ENCODE peak calls at places on chromosomes 13 and 19, in five cellular contexts. P is HCT116, H is DND-41, Z is keratinocyte, U is neural progenitor cell. Q is an unnamed sample.

GRCh38 chr13:30191491-30192100 is 115.8 kb downstream of the KATNAL1 start:
- DNase-seq in U (no peak), H (no peak), Z (no peak), P (no peak), Q (peak; percentile 6)

GRCh38 chr13:36344173-36344572 is 2.0 kb downstream of the SPART start:
- DNase-seq in Z (no peak), U (no peak), H (no peak), P (no peak), Q (no peak)

GRCh38 chr13:51479199-51479523 is 26.3 kb upstream of the INTS6 start:
- DNase-seq in U (no peak), Z (no peak), P (no peak), H (no peak), Q (peak; percentile 62)

GRCh38 chr13:110137677-110138008 is 169.3 kb downstream of the COL4A1 start:
- DNase-seq in P (peak; percentile 35), H (peak; percentile 57), U (peak; percentile 43), Z (no peak), Q (peak; percentile 37)

GRCh38 chr13:106277483-106278154 is 257.8 kb downstream of the EFNB2 start:
- DNase-seq in U (peak; percentile 77), H (no peak), P (no peak), Z (no peak), Q (no peak)

GRCh38 chr13:36887758-36888521 is 32.1 kb downstream of the SMAD9 start:
- DNase-seq in H (no peak), Z (no peak), P (no peak), U (peak; percentile 26), Q (no peak)

GRCh38 chr13:25846227-25846984 is 205.4 kb downstream of the SHISA2 start:
- DNase-seq in Z (no peak), H (no peak), P (no peak), U (no peak), Q (no peak)

GRCh38 chr19:1811472-1811894 is 593 bp downstream of the ATP8B3 start:
- DNase-seq in H (peak; percentile 34), Z (peak; percentile 86), P (peak; percentile 90), U (no peak), Q (peak; percentile 34)

GRCh38 chr13:33683376-33683775 is 134.6 kb upstream of the RFC3 start:
- DNase-seq in H (no peak), Z (no peak), P (no peak), U (no peak), Q (no peak)

GRCh38 chr13:112657850-112658445 is 31.9 kb upstream of the ATP11A start:
- DNase-seq in Z (peak; percentile 49), P (no peak), U (no peak), H (no peak), Q (peak; percentile 67)

GRCh38 chr13:40981361-40981760 is 37.8 kb downstream of the ELF1 start:
- DNase-seq in U (no peak), H (no peak), Z (no peak), P (no peak), Q (no peak)

GRCh38 chr19:13400296-13400695 is 106.0 kb downstream of the CACNA1A start:
- DNase-seq in U (no peak), P (no peak), Z (no peak), H (no peak), Q (no peak)

GRCh38 chr13:25207291-25207690 is 35.2 kb upstream of the AMER2 start:
- DNase-seq in U (no peak), Z (no peak), P (no peak), H (no peak), Q (no peak)

GRCh38 chr19:3136684-3137055 is 837 bp downstream of the GNA15 start:
- DNase-seq in U (no peak), P (no peak), H (peak; percentile 39), Z (peak; percentile 83), Q (no peak)

GRCh38 chr13:23678768-23679167 is 108.6 kb downstream of the TNFRSF19 start:
- DNase-seq in U (no peak), P (no peak), Z (no peak), H (no peak), Q (no peak)

GRCh38 chr19:34957830-34958751 is 5.9 kb downstream of the ZNF792 start:
- DNase-seq in P (no peak), Z (no peak), H (no peak), U (no peak), Q (no peak)

GRCh38 chr19:34959021-34959420 is 5.0 kb downstream of the ZNF792 start:
- DNase-seq in Z (no peak), U (no peak), H (no peak), P (no peak), Q (no peak)

GRCh38 chr19:34953092-34953491 is 10.9 kb downstream of the ZNF792 start:
- DNase-seq in H (no peak), P (no peak), Z (no peak), U (no peak), Q (no peak)
- H3K9me3 ChIP-seq in H (peaks cover 36% of the 10 kb centered on the region), P (peaks cover 38% of the 10 kb centered on the region), Z (peaks cover 11% of the 10 kb centered on the region), U (peaks cover 28% of the 10 kb centered on the region), Q (peaks cover 21% of the 10 kb centered on the region)

DNA sequence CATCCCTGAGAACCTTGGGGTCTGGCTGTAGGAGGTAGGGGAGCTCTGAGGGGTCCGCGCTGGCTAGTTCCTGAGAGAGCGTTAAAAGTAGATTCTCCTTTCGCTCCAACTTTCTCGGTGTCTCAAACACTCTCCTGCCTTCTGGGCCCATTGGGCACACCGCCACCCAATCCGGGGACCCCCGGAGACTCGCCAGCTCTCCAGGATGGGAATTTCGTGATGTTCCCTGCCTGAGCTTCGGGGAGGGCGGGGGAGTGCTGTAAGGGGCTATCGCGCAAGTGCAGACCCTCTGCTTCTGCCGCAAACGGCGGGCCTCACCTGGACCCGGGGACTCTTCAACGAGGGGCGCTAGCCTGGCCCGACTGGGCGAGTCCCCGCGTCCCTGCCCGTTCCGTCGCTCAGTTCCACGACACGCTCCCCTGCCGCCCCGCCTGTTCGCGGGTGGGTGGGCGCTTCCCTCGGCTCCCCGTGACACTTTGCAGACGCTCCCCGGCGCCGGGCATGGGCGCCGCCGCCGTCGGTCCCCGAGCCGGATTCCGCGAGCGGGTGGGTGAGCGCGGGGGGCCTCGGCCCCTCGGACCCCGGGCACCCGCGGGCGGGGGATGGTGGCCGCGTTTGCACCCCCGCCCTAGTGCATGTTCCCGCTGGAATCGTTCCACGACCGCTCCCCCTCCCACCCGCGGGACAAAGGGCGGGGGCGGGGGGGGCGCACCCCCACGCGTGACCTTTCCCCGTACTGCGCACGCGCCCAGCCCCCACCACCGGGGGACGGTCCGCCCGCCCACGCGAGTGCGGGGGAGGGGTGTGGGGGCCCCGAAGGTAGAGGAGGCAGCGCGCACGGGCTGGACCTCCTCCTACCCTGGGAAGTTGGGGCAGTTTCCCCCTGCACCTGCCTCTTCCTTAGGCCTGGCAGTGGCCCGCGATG is at the start of gene CCDC106:
- DNase-seq in P (no peak), Z (no peak), H (peak; percentile 82), U (peak; percentile 90), Q (peak; percentile 79)
- TF ChIP-seq EZH2 in P (no peak), Z (peak; percentile 23), H (no peak), U (no peak), Q (no peak)

GRCh38 chr13:19763618-19764017 is 19.1 kb downstream of the PSPC1 start:
- DNase-seq in U (no peak), Z (no peak), H (no peak), P (no peak), Q (no peak)
- H4K20me1 ChIP-seq in U (peaks cover 87% of the 10 kb centered on the region), Z (peaks cover 11% of the 10 kb centered on the region), H (peaks cover 81% of the 10 kb centered on the region), P (peaks cover 19% of the 10 kb centered on the region), Q (peaks cover 76% of the 10 kb centered on the region)

DNA sequence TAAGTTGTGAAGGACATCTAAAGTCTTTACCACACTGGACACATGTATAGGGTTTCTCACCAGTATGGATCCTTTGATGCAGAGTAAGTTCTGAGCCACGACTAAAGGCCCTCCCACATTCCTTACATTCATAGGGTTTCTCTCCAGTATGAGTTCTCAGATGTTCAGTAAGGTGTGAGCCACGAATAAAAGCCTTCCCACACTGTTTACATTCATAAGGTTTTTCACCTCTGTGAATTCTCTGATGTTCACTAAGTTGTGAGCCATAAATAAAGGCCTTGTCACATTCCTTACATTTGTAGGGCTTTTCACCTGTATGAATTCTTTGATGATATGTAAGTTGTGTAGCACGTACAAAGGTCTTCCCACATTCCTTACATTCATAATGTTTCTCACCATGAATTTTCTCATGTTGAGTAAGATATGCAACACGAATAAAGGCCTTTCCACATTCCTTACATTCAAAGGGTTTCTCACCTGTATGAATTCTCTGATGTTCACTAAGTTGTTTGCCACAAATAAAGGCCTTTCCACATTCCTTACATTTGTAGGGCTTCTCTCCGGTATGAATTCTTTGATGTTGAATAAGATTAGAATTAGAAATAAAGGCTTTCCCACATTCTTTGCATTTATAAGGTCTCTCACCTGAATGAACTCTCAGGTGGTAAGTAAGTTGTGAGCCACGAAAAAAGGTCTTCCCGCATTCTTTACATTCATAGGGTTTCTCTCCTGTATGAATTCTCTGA is 29.8 kb downstream of the ZNF571 start:
- DNase-seq in P (no peak), U (no peak), H (no peak), Z (no peak), Q (no peak)
- H3K9me3 ChIP-seq in P (peaks cover 55% of the 10 kb centered on the region), U (peaks cover 74% of the 10 kb centered on the region), H (peaks cover 84% of the 10 kb centered on the region), Z (peaks cover 35% of the 10 kb centered on the region), Q (peaks cover 53% of the 10 kb centered on the region)

GRCh38 chr19:49423278-49423984 is at the start of gene PTH2:
- DNase-seq in Z (no peak), P (no peak), U (no peak), H (no peak), Q (no peak)
- TF ChIP-seq EZH2 in Z (no peak), P (no peak), U (peak; percentile 59), H (no peak), Q (no peak)

DNA sequence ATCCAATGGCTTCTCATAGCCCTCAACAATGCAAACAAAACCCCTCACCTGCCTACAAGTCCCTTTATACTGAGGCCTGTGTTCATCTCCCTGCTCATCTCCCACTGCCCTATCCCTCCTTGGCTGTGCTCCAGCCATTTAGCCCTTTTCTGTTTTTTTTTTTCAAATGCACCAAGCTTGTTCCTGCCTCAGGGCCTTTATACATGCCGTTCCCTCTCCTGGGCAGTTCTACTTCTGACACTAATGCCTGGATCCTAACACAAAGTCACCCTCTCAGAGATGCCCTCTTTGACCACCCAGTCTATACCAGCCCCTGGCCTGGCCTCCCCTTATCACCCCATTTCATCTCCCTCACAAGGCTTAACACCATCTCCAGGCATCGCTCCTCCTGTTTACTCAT is 26.9 kb downstream of the ZNF574 start:
- DNase-seq in Z (no peak), U (no peak), H (no peak), P (no peak), Q (no peak)
- H4K20me1 ChIP-seq in Z (no peaks in the 10 kb centered on the region), U (no peaks in the 10 kb centered on the region), H (no peaks in the 10 kb centered on the region), P (no peaks in the 10 kb centered on the region), Q (no peaks in the 10 kb centered on the region)

GRCh38 chr13:18959229-18959628 is 222.4 kb downstream of the TUBA3C start:
- DNase-seq in P (no peak), H (no peak), U (no peak), Z (no peak), Q (no peak)
- H3K9me3 ChIP-seq in P (peaks cover 6% of the 10 kb centered on the region), H (peaks cover 50% of the 10 kb centered on the region), U (peaks cover 9% of the 10 kb centered on the region), Z (peaks cover 42% of the 10 kb centered on the region), Q (peaks cover 47% of the 10 kb centered on the region)

Q was measured in astrocyte.